ENCODE peak calls at places on chromosomes 13 and 19, in five cellular contexts. One of them, this sample, is unnamed.

GRCh38 chr13:50942630-50943311 is 33.2 kb downstream of the RNASEH2B start:
- DNase-seq in IMR-90: no peak
- DNase-seq in EH: no peak
- DNase-seq in lower leg skin: no peak
- DNase-seq in CD4-positive, alpha-beta T cell: no peak
- DNase-seq in this sample: no peak

GRCh38 chr13:64206430-64207225 is 2791.0 kb upstream of the PCDH20 start:
- DNase-seq in lower leg skin: no peak
- DNase-seq in CD4-positive, alpha-beta T cell: no peak
- DNase-seq in EH: no peak
- DNase-seq in IMR-90: no peak
- DNase-seq in this sample: no peak

GRCh38 chr13:69935043-69935442 is 172.6 kb upstream of the ATXN8OS start:
- DNase-seq in CD4-positive, alpha-beta T cell: no peak
- DNase-seq in lower leg skin: no peak
- DNase-seq in IMR-90: no peak
- DNase-seq in EH: no peak
- DNase-seq in this sample: no peak

GRCh38 chr13:109412232-109412935 is 374.0 kb downstream of the IRS2 start:
- DNase-seq in lower leg skin: no peak
- DNase-seq in CD4-positive, alpha-beta T cell: no peak
- DNase-seq in EH: peak; percentile 31
- DNase-seq in IMR-90: peak; percentile 33
- DNase-seq in this sample: peak; percentile 72

GRCh38 chr13:108227651-108228272 is 9.6 kb downstream of the ABHD13 start:
- DNase-seq in EH: peak; percentile 48
- DNase-seq in lower leg skin: no peak
- DNase-seq in CD4-positive, alpha-beta T cell: peak; percentile 2
- DNase-seq in IMR-90: peak; percentile 52
- DNase-seq in this sample: peak; percentile 39

GRCh38 chr13:95128045-95128643 is 173.1 kb downstream of the ABCC4 start:
- DNase-seq in CD4-positive, alpha-beta T cell: no peak
- DNase-seq in lower leg skin: no peak
- DNase-seq in EH: peak; percentile 21
- DNase-seq in IMR-90: no peak
- DNase-seq in this sample: no peak

GRCh38 chr19:5826531-5827341 is 12.8 kb downstream of the FUT6 start:
- DNase-seq in EH: peak; percentile 53
- DNase-seq in lower leg skin: no peak
- DNase-seq in CD4-positive, alpha-beta T cell: no peak
- DNase-seq in IMR-90: no peak
- DNase-seq in this sample: no peak

GRCh38 chr19:38735257-38735686 is 9.0 kb downstream of the CAPN12 start:
- DNase-seq in CD4-positive, alpha-beta T cell: peak; percentile 31
- DNase-seq in EH: peak; percentile 30
- DNase-seq in IMR-90: no peak
- DNase-seq in lower leg skin: peak; percentile 22
- DNase-seq in this sample: no peak

This sample was measured in iris pigment epithelial cell.